ENCODE peak calls at places on chromosomes 6 and 20, in six cellular contexts. A is IMR-90, N is mesendoderm, J is H1, Y is neuronal stem cell, F is mesenchymal stem cell. G is an unnamed sample.

GRCh38 chr20:10522328-10522727 is 87.2 kb downstream of the SLX4IP start:
- DNase-seq in A (no peak), N (no peak), J (no peak), Y (no peak), F (no peak), G (peak)

GRCh38 chr20:51574248-51575033 is 31.9 kb upstream of the NFATC2 start:
- DNase-seq in A (no peak), N (no peak), J (no peak), Y (no peak), F (no peak), G (no peak)

GRCh38 chr6:165308926-165309731 is at the start of gene C6orf118:
- DNase-seq in A (peak), N (peak), J (peak), Y (peak), F (peak), G (peak)

GRCh38 chr6:145898376-145898775 is 65.8 kb downstream of the SHPRH start:
- DNase-seq in A (peak), N (no peak), J (no peak), Y (no peak), F (no peak), G (peak)

GRCh38 chr6:72974276-72974675 is 251.0 kb downstream of the KHDC1L start:
- DNase-seq in A (no peak), N (no peak), J (no peak), Y (no peak), F (no peak), G (no peak)

GRCh38 chr6:27726620-27727023 is 185.6 kb downstream of the OR2B2 start:
- DNase-seq in A (peak), N (peak), J (peak), Y (no peak), F (no peak), G (no peak)

GRCh38 chr6:168002812-168003211 is 5.3 kb downstream of the KIF25 start:
- DNase-seq in A (no peak), N (no peak), J (peak), Y (no peak), F (no peak), G (no peak)

GRCh38 chr6:24666616-24667377 is at the start of the genes ACOT13 and TDP2:
- DNase-seq in A (peak), N (peak), J (peak), Y (peak), F (peak), G (peak)

GRCh38 chr6:121247386-121247785 is 86.9 kb downstream of the TBC1D32 start:
- DNase-seq in A (peak), N (no peak), J (no peak), Y (no peak), F (peak), G (no peak)

GRCh38 chr20:61537721-61538480 is 285.8 kb downstream of the CDH4 start:
- DNase-seq in A (no peak), N (no peak), J (no peak), Y (no peak), F (no peak), G (no peak)

GRCh38 chr20:63493563-63494020 is 5.3 kb downstream of the EEF1A2 start:
- DNase-seq in A (no peak), N (no peak), J (no peak), Y (no peak), F (no peak), G (no peak)

GRCh38 chr20:63698739-63699465 is 2.5 kb downstream of the TNFRSF6B start:
- DNase-seq in A (peak), N (peak), J (no peak), Y (no peak), F (peak), G (peak)

GRCh38 chr6:7041511-7042026 is 66.2 kb upstream of the RREB1 start:
- DNase-seq in A (no peak), N (peak), J (no peak), Y (no peak), F (no peak), G (no peak)
- H3K18ac ChIP-seq in A (no peak), N (peak), J (peak), Y (no peak), F (no peak), G (no peak)

GRCh38 chr20:22489614-22490286 is 94.6 kb downstream of the FOXA2 start:
- DNase-seq in A (no peak), N (no peak), J (no peak), Y (no peak), F (no peak), G (no peak)
- H3K4me3 ChIP-seq in A (no peak), N (no peak), J (no peak), Y (no peak), F (no peak), G (no peak)

DNA sequence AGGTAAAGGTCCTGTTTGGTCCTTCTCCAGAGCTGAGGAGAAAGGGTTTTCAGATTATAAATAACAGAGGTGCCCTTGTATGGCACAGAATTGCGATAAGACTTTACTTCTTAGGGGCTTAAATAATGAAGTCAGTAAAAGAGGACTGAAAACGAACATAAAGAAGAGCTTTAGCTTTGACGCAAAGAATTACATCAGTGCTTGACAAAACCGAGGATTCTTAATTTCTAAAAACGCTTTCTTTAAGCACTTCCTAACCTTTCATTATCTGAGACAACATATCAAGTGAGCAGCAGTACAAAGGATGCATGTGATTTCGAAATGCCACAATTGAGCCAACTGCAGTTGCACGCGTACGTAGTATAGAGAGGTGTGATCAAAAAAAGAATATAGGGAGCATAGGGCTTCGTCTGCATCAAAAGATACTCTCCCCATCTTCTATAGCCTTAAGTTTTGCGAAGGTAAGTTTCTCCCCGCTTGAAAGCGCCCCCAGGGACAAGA is 848 bp upstream of the LOC128125822 start:
- DNase-seq in A (no peak), N (no peak), J (no peak), Y (no peak), F (no peak), G (no peak)
- H3K18ac ChIP-seq in A (peak), N (no peak), J (peak), Y (peak), F (peak), G (peak)

GRCh38 chr20:46402236-46402886 is 4.1 kb downstream of the ELMO2 start:
- DNase-seq in A (peak), N (no peak), J (no peak), Y (no peak), F (peak), G (no peak)

GRCh38 chr20:46400253-46400652 is 6.2 kb downstream of the ELMO2 start:
- DNase-seq in A (peak), N (peak), J (no peak), Y (no peak), F (peak), G (no peak)

GRCh38 chr20:46399401-46399800 is 7.0 kb downstream of the ELMO2 start:
- DNase-seq in A (no peak), N (no peak), J (no peak), Y (no peak), F (no peak), G (no peak)

GRCh38 chr20:46400828-46401477 is 5.5 kb downstream of the ELMO2 start:
- DNase-seq in A (peak), N (peak), J (no peak), Y (peak), F (peak), G (no peak)

DNA sequence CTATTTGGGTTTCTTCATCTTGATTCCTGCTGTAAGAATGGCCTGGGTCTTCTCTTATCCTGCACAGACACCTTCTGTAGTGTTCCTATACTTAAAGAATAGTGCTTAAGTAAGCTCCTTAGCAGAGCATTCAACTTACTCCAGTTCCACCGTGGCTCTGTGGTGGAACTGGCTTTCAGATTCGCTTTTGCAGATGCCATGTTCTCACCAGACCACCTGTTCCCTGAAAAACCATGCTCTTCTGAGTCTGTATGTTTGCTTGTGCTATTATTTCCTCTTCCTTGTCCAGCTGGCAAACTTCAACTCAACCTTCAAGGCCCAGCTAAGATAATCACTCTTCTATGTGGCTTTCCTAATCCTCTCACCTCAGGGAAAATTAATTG is 4.9 kb downstream of the ELMO2 start:
- DNase-seq in A (no peak), N (no peak), J (no peak), Y (no peak), F (peak), G (no peak)
- H3K4me3 ChIP-seq in A (no peak), N (no peak), J (no peak), Y (no peak), F (peak), G (no peak)

DNA sequence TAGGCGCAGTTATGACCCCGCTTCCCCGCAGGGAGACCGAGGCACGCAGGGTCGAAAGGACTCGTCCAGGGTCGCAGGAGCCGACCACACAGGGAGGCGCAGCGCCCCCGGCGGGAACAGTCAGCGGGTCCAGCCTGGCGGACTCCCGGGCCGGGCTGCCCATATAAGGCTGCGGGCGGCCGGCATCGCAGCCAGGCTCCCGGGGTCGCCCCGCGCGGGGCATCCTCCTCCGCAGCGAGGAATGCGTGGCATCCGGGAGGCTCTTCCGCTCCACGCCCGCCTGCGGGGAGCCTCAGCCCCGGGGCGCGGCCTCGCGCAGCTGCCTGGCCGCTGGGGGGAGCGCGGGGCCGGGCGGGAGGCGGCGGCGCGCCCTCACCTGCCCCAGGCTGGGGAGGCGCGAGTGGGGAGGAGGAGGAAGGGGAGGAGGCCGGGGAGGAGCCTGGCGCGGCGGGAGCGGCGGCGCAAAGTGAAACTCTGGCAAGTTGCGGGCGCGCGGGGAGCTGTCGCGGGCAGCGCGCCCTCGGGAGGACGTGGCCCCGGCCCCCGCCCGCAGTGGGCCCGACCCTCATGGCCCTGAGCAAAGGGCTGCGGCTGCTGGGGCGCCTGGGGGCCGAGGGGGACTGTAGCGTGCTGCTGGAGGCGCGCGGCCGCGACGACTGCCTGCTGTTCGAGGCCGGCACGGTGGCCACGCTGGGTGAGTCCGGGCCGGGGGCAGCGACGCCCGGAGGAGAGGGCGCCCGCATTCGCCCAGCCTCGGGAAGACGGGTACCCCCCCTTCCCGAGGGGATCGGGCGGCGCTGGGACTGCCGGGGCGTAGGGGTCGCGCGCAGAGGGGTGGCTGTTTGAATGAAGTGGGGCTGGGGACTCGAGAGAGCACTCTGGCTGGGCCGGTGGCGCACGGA is at the start of gene SYNJ2:
- DNase-seq in A (peak), N (peak), J (peak), Y (peak), F (peak), G (peak)
- H3K18ac ChIP-seq in A (peak), N (peak), J (peak), Y (peak), F (peak), G (peak)

GRCh38 chr6:159127701-159128100 is 41.5 kb upstream of the FNDC1 start:
- DNase-seq in A (no peak), N (no peak), J (no peak), Y (no peak), F (no peak), G (no peak)
- H3K4me3 ChIP-seq in A (no peak), N (no peak), J (no peak), Y (no peak), F (no peak), G (no peak)

GRCh38 chr6:90220273-90220672 is 76.4 kb downstream of the BACH2 start:
- DNase-seq in A (no peak), N (peak), J (no peak), Y (no peak), F (no peak), G (no peak)

GRCh38 chr6:90217621-90218496 is 78.8 kb downstream of the BACH2 start:
- DNase-seq in A (no peak), N (no peak), J (peak), Y (no peak), F (no peak), G (peak)

GRCh38 chr6:90221403-90221802 is 75.2 kb downstream of the BACH2 start:
- DNase-seq in A (no peak), N (peak), J (no peak), Y (no peak), F (no peak), G (no peak)

GRCh38 chr6:90222008-90222407 is 74.6 kb downstream of the BACH2 start:
- DNase-seq in A (no peak), N (no peak), J (no peak), Y (no peak), F (no peak), G (no peak)

GRCh38 chr6:90219168-90219985 is 77.3 kb downstream of the BACH2 start:
- DNase-seq in A (peak), N (peak), J (no peak), Y (peak), F (peak), G (peak)
- H3K18ac ChIP-seq in A (peak), N (peak), J (peak), Y (peak), F (peak), G (peak)

GRCh38 chr20:48878849-48879248 is 42.7 kb upstream of the ARFGEF2 start:
- DNase-seq in A (no peak), N (no peak), J (no peak), Y (no peak), F (no peak), G (no peak)
- H3K4me3 ChIP-seq in A (no peak), N (no peak), J (no peak), Y (no peak), F (no peak), G (no peak)

G was measured in trophoblast cell.